ENCODE peak calls at places on chromosome 3, in ten cellular contexts. N, B, L, D, Z, K, I, F, P and Q are unnamed samples.

GRCh38 chr3:179811321-179812095 is 158.7 kb downstream of the USP13 start:
- DNase-seq in N (peak; percentile 12), B (no peak), L (no peak), D (no peak), Z (peak; percentile 75), K (peak; percentile 76), I (peak; percentile 74), F (peak; percentile 81), P (peak; percentile 62), Q (peak; percentile 48)

GRCh38 chr3:71703796-71704195 is 21.4 kb downstream of the EIF4E3 start:
- DNase-seq in N (no peak), B (no peak), L (no peak), D (no peak), Z (no peak), K (no peak), I (no peak), F (no peak), P (no peak), Q (no peak)

GRCh38 chr3:19948192-19948591 is 1.3 kb downstream of the RAB5A start:
- DNase-seq in N (no peak), B (no peak), L (no peak), D (no peak), Z (no peak), K (no peak), I (no peak), F (no peak), P (no peak), Q (no peak)

GRCh38 chr3:122572940-122573412 is 4.5 kb upstream of the PARP15 start:
- DNase-seq in N (no peak), B (peak; percentile 64), L (no peak), D (peak; percentile 89), Z (peak; percentile 77), K (peak; percentile 68), I (peak; percentile 11), F (peak; percentile 31), P (no peak), Q (peak; percentile 54)

GRCh38 chr3:147191795-147192385 is 214.5 kb downstream of the ZIC4 start:
- DNase-seq in N (peak; percentile 7), B (no peak), L (no peak), D (no peak), Z (peak; percentile 31), K (peak; percentile 81), I (peak; percentile 71), F (peak; percentile 83), P (peak; percentile 53), Q (peak; percentile 1)

GRCh38 chr3:30544811-30545210 is 61.6 kb upstream of the TGFBR2 start:
- DNase-seq in N (no peak), B (no peak), L (no peak), D (no peak), Z (peak; percentile 94), K (no peak), I (no peak), F (peak; percentile 78), P (no peak), Q (no peak)

GRCh38 chr3:117548600-117548999 is 839.0 kb downstream of the TUSC7 start:
- DNase-seq in N (no peak), B (no peak), L (no peak), D (no peak), Z (no peak), K (no peak), I (no peak), F (no peak), P (no peak), Q (no peak)

GRCh38 chr3:54188176-54188791 is 65.9 kb downstream of the CACNA2D3 start:
- DNase-seq in N (peak; percentile 38), B (no peak), L (no peak), D (no peak), Z (peak; percentile 50), K (peak; percentile 90), I (peak; percentile 90), F (peak; percentile 84), P (peak; percentile 65), Q (peak; percentile 65)

GRCh38 chr3:133112666-133113065 is 74.5 kb downstream of the TMEM108 start:
- DNase-seq in N (no peak), B (no peak), L (no peak), D (no peak), Z (no peak), K (no peak), I (no peak), F (peak; percentile 44), P (no peak), Q (no peak)

GRCh38 chr3:127183931-127184869 is 8.7 kb upstream of the PRR23E start:
- DNase-seq in N (no peak), B (no peak), L (no peak), D (no peak), Z (no peak), K (no peak), I (no peak), F (no peak), P (no peak), Q (no peak)

GRCh38 chr3:149936812-149937230 is 33.9 kb downstream of the PFN2 start:
- DNase-seq in N (peak; percentile 29), B (no peak), L (peak; percentile 16), D (no peak), Z (peak; percentile 32), K (peak; percentile 88), I (peak; percentile 83), F (peak; percentile 75), P (no peak), Q (peak; percentile 24)

GRCh38 chr3:53850895-53851294 is 4.5 kb downstream of the IL17RB start:
- DNase-seq in N (no peak), B (no peak), L (peak; percentile 38), D (no peak), Z (no peak), K (no peak), I (no peak), F (peak; percentile 80), P (no peak), Q (no peak)

GRCh38 chr3:20197775-20198174 is 11.8 kb upstream of the SGO1 start:
- DNase-seq in N (peak; percentile 47), B (no peak), L (no peak), D (no peak), Z (peak; percentile 58), K (no peak), I (no peak), F (no peak), P (no peak), Q (no peak)

GRCh38 chr3:59381282-59381681 is 331.5 kb upstream of the CFAP20DC start:
- DNase-seq in N (no peak), B (no peak), L (no peak), D (no peak), Z (no peak), K (no peak), I (no peak), F (no peak), P (no peak), Q (peak; percentile 22)

GRCh38 chr3:149233323-149233722 is 11.7 kb upstream of the CP start:
- DNase-seq in N (no peak), B (no peak), L (no peak), D (no peak), Z (no peak), K (peak; percentile 64), I (no peak), F (no peak), P (no peak), Q (no peak)

GRCh38 chr3:196872316-196872715 is 4.6 kb downstream of the SENP5 start:
- DNase-seq in N (no peak), B (no peak), L (no peak), D (no peak), Z (no peak), K (no peak), I (no peak), F (no peak), P (no peak), Q (no peak)

GRCh38 chr3:196867507-196868296 is at the start of gene SENP5:
- DNase-seq in N (peak; percentile 94), B (peak; percentile 95), L (peak; percentile 91), D (peak; percentile 80), Z (peak; percentile 89), K (peak; percentile 96), I (peak; percentile 97), F (peak; percentile 95), P (peak; percentile 94), Q (peak; percentile 97)

GRCh38 chr3:196867155-196867506 is 589 bp upstream of the SENP5 start:
- DNase-seq in N (no peak), B (no peak), L (no peak), D (no peak), Z (no peak), K (no peak), I (no peak), F (no peak), P (no peak), Q (no peak)

DNA sequence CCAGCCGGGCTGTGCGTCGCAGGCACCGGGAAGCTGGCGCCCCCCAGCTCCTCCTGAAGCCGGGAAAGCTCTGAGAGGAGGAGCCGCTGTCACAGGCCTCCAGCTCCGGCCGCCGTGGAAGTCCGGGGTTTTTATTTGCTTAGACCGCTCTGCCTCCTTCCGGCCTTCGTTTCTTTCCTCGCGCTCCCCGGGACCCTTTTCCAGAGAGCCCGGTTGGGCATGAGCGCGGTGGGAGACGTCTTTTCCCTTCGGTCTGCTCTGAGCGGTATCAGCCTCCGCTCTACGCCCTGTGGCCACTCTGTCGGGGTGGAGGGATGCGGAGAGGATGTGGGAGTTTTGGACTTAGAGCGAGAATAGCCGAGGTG is 559 bp downstream of the SENP5 start:
- DNase-seq in N (peak; percentile 17), B (no peak), L (no peak), D (no peak), Z (no peak), K (peak; percentile 75), I (peak; percentile 60), F (no peak), P (peak; percentile 26), Q (peak; percentile 36)
- TF ChIP-seq CTCF in N (no peak), B (no peak), L (no peak), D (no peak), Z (no peak), K (no peak), I (no peak), F (no peak), P (no peak), Q (no peak)

GRCh38 chr3:64475037-64475436 is 212.8 kb downstream of the ADAMTS9 start:
- DNase-seq in N (no peak), B (no peak), L (no peak), D (no peak), Z (no peak), K (no peak), I (no peak), F (no peak), P (no peak), Q (no peak)
- TF ChIP-seq CTCF in N (no peak), B (no peak), L (no peak), D (no peak), Z (no peak), K (peak; percentile 50), I (no peak), F (peak; percentile 13), P (no peak), Q (no peak)

GRCh38 chr3:74469151-74469550 is 145.3 kb downstream of the CNTN3 start:
- DNase-seq in N (no peak), B (no peak), L (no peak), D (no peak), Z (no peak), K (no peak), I (no peak), F (no peak), P (no peak), Q (no peak)
- TF ChIP-seq CTCF in N (no peak), B (no peak), L (no peak), D (no peak), Z (no peak), K (no peak), I (no peak), F (no peak), P (no peak), Q (no peak)

DNA sequence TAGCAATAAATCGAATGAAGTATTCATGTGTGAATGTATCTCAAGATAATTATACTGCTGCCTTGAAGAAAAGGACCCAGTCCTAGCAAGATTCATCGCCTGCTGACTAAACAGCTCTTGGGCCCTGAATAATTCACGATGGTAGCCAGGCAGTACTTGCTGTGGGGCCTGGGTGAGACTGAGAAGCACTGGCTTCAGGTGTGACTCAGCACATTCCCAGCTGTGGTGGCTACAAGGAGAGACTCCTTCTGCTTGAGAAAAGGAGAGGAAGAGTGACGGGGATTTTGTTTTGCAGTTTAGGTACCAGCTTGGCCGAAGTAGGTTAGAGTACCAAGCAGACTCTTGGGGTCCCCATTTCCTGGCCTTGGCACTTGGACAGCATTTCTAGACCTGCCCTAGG is 47.6 kb upstream of the CD200R1L start:
- DNase-seq in N (no peak), B (no peak), L (no peak), D (no peak), Z (peak; percentile 43), K (peak; percentile 83), I (peak; percentile 20), F (no peak), P (no peak), Q (no peak)
- TF ChIP-seq CTCF in N (no peak), B (no peak), L (no peak), D (no peak), Z (no peak), K (no peak), I (no peak), F (no peak), P (no peak), Q (no peak)